ENCODE peak calls at places on chromosomes 16 and 17, in four cellular contexts. J is GM12864, T is GM12865, P is osteoblast. C is an unnamed sample.

GRCh38 chr17:31581022-31581483 is 189.6 kb downstream of the RAB11FIP4 start:
- DNase-seq in J (no peak), T (no peak), P (peak), C (no peak)

GRCh38 chr16:25691519-25692091 is at the start of gene HS3ST4:
- DNase-seq in J (no peak), T (no peak), P (no peak), C (no peak)

GRCh38 chr17:57671546-57672204 is 73.4 kb downstream of the CCDC182 start:
- DNase-seq in J (peak), T (peak), P (peak), C (no peak)

GRCh38 chr16:11440657-11441012 is 95.4 kb downstream of the RMI2 start:
- DNase-seq in J (no peak), T (no peak), P (peak), C (no peak)

GRCh38 chr16:49562228-49562627 is 188.6 kb downstream of the C16orf78 start:
- DNase-seq in J (no peak), T (no peak), P (no peak), C (no peak)

GRCh38 chr17:68835061-68835460 is 120.1 kb downstream of the ABCA8 start:
- DNase-seq in J (no peak), T (no peak), P (no peak), C (no peak)

GRCh38 chr17:11506635-11507034 is 91.6 kb upstream of the DNAH9 start:
- DNase-seq in J (no peak), T (peak), P (no peak), C (no peak)

GRCh38 chr17:44005865-44006580 is 1.6 kb downstream of the NAGS start:
- DNase-seq in J (no peak), T (no peak), P (peak), C (no peak)

GRCh38 chr17:45645330-45645729 is 138.8 kb upstream of the CRHR1 start:
- DNase-seq in J (no peak), T (no peak), P (peak), C (no peak)

GRCh38 chr17:18069101-18069500 is 18.6 kb upstream of the DRG2 start:
- DNase-seq in J (no peak), T (no peak), P (no peak), C (no peak)

GRCh38 chr17:9971991-9972390 is 66.9 kb upstream of the RCVRN start:
- DNase-seq in J (no peak), T (no peak), P (no peak), C (peak)

GRCh38 chr16:16009396-16009795 is 60.0 kb downstream of the ABCC1 start:
- DNase-seq in J (no peak), T (no peak), P (peak), C (no peak)

GRCh38 chr16:78669994-78670393 is 570.5 kb downstream of the WWOX start:
- DNase-seq in J (no peak), T (no peak), P (no peak), C (no peak)

GRCh38 chr16:72990003-72990521 is 57.9 kb downstream of the ZFHX3 start:
- DNase-seq in J (no peak), T (no peak), P (peak), C (peak)

GRCh38 chr16:64362193-64362592 is 759.7 kb downstream of the CDH11 start:
- DNase-seq in J (no peak), T (no peak), P (no peak), C (no peak)

GRCh38 chr16:56262148-56262878 is 71.0 kb downstream of the GNAO1 start:
- DNase-seq in J (no peak), T (no peak), P (no peak), C (no peak)

GRCh38 chr16:73048292-73049050 is 543 bp upstream of the ZFHX3 start:
- DNase-seq in J (no peak), T (no peak), P (peak), C (no peak)

GRCh38 chr17:16339959-16340358 is 13.3 kb downstream of the CENPV start:
- DNase-seq in J (no peak), T (no peak), P (no peak), C (no peak)

GRCh38 chr16:68086336-68086821 is 1.2 kb downstream of the NFATC3 start:
- DNase-seq in J (no peak), T (no peak), P (peak), C (no peak)

GRCh38 chr16:56824335-56824734 is 40.7 kb upstream of the SLC12A3 start:
- DNase-seq in J (no peak), T (no peak), P (no peak), C (no peak)

GRCh38 chr17:11996722-11997146 is 541 bp downstream of the ZNF18 start:
- DNase-seq in J (peak), T (peak), P (peak), C (peak)

GRCh38 chr17:58710948-58711552 is 18.6 kb downstream of the RAD51C start:
- DNase-seq in J (peak), T (peak), P (peak), C (peak)

DNA sequence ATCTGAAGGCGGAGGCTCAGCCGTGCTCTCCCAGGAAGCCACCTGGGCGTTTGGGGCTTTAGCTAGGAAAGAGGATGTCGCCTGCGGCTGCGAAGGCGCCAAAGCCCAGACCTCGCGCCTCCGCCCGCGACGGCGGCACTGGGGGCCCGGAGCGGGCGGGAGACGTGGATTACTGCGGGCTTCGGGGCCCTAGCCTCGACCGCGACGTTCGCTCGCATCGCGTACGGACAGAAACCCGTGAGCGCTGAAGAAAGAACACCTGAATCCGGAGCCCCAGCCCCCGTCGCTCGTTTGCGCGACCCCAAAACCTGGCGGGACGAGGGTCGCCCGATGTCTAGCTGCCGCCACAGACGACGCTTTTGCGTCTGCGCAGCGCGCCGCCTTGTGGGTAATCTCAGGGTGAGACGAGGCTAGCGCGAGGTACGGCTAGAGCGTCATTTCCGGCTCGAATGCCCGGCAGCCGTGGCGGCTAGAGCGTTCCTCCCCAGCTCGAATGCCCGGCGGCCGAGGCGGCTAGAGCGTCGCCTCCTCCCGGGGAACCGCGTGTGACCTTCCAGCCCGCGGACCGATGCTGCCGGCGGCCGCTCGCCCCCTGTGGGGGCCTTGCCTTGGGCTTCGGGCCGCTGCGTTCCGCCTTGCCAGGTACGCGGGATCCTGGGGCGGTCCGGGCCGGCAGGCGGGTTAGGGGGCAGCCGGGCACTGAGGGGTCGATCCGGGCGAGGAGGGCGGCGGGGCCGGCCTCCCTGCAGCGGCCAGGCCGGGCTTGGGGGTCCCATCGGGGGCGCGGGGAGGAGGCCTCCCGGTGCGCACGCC is at the start of gene MRPL12:
- DNase-seq in J (peak), T (peak), P (peak), C (peak)
- TF ChIP-seq CTCF in J (no peak), T (no peak), P (no peak), C (no peak)

DNA sequence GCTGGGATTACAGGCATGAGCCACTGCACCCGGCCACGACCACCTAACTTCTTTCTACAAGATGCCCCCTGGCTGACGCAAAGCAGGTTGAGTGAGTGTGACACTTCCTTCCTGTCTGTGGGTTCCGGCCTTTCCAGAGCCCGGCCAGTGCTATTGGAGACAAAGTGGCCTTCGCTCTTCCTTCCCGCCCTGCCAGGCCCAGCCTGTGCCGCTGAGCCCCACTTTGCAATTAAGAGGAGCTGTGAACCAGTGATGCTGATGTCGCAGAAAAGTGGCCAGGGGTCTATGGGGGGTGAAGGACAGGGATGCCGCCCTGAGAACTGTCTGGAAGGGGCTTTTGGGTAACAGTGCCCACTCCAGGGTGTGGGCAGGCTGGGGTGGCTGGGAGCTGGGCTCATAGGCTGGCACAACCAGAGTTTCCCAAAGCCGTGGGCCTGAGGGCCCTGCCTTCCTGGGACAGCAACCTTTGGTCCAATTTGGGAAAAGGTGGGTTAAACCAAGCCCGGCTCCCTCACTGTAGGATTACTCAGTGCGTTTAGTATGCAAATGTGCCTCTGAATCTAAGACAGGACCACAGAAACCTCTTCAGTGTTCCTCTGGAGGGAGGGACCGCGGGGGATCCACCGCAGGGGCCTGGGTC is 174.9 kb downstream of the SEC14L1 start:
- DNase-seq in J (no peak), T (no peak), P (peak), C (no peak)
- H3K4me3 ChIP-seq in J (no peak), T (no peak), P (no peak), C (no peak)

DNA sequence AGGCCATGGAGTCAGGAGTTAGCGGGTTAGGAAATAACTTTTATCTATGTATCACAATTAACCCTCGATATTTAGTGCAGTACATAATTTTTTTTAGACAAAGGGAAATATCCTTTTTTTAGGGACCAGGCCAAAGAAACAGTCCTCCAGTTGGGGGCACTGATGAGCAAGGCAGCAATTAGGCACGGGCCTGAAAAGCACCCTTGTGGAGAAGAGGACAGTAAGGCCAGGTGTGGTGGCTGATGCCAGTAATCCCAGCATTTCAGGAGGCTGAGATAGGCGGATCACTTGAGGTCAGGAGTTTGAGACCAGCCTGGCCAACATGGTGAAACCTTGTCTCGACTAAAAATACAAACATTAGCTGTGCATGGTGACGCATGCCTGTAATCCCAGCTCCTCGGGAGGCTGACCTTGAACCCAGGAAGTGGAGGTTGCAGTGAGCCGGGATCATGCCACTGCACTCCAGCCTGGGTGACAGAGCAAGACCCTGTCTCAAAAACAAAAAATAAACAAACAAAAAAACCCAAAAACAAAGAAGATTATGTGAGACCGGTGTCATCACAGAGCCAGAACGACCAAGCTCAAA is 158.3 kb upstream of the NOL11 start:
- DNase-seq in J (no peak), T (peak), P (no peak), C (no peak)
- TF ChIP-seq CTCF in J (peak), T (peak), P (peak), C (no peak)

GRCh38 chr17:7561028-7561575 is 617 bp upstream of the SENP3 start:
- DNase-seq in J (no peak), T (peak), P (peak), C (no peak)

GRCh38 chr17:7558544-7559306 is at the start of gene TNFSF13:
- DNase-seq in J (no peak), T (no peak), P (no peak), C (no peak)

GRCh38 chr17:7561589-7562207 is at the start of gene SENP3:
- DNase-seq in J (no peak), T (peak), P (peak), C (no peak)

GRCh38 chr17:7559307-7560171 is 989 bp downstream of the TNFSF13 start:
- DNase-seq in J (no peak), T (no peak), P (no peak), C (no peak)

GRCh38 chr17:7560172-7561027 is 1.3 kb upstream of the SENP3 start:
- DNase-seq in J (no peak), T (peak), P (peak), C (no peak)
- H3K4me3 ChIP-seq in J (no peak), T (peak), P (peak), C (peak)

GRCh38 chr16:3934491-3935185 is 54.1 kb upstream of the CREBBP start:
- DNase-seq in J (no peak), T (no peak), P (no peak), C (no peak)

GRCh38 chr16:3937066-3937875 is 56.8 kb upstream of the CREBBP start:
- DNase-seq in J (no peak), T (no peak), P (no peak), C (no peak)

GRCh38 chr16:3935921-3936320 is 55.4 kb upstream of the CREBBP start:
- DNase-seq in J (no peak), T (no peak), P (peak), C (no peak)

GRCh38 chr16:3938471-3938842 is 57.9 kb upstream of the CREBBP start:
- DNase-seq in J (no peak), T (no peak), P (no peak), C (no peak)

GRCh38 chr16:3938843-3939624 is 58.5 kb upstream of the CREBBP start:
- DNase-seq in J (no peak), T (peak), P (peak), C (no peak)
- TF ChIP-seq CTCF in J (peak), T (peak), P (peak), C (peak)

GRCh38 chr17:7577327-7578199 is 1.9 kb upstream of the CD68 start:
- DNase-seq in J (no peak), T (no peak), P (peak), C (no peak)

GRCh38 chr17:7575959-7576358 is 3.5 kb upstream of the CD68 start:
- DNase-seq in J (no peak), T (no peak), P (no peak), C (no peak)

GRCh38 chr17:7574176-7574953 is 5.1 kb upstream of the CD68 start:
- DNase-seq in J (no peak), T (no peak), P (no peak), C (no peak)

GRCh38 chr17:7575481-7575883 is 4.0 kb upstream of the CD68 start:
- DNase-seq in J (no peak), T (no peak), P (no peak), C (no peak)

GRCh38 chr17:7576432-7576937 is 3.0 kb upstream of the CD68 start:
- DNase-seq in J (no peak), T (no peak), P (peak), C (no peak)
- H3K4me3 ChIP-seq in J (no peak), T (no peak), P (no peak), C (peak)

DNA sequence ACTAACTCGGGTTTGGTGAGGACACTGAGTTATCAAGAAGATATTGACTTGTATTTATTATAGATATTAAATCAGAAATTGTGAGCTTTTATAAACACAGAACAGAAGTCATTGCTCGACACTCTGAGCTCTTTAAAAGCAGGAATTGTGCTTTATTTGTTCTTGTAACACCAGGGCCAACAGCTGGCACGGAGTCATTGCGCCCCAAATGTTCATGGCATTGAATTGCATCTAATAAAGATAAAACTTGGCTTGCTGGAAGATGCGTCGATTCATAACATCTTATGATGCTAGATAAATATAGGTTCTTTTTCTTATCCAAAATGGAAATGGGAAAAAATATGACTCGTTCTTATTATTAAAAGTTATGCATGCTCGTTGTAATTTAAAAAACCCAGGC is 11.8 kb upstream of the MLYCD start:
- DNase-seq in J (no peak), T (no peak), P (no peak), C (no peak)
- TF ChIP-seq CTCF in J (peak), T (no peak), P (peak), C (no peak)

GRCh38 chr17:74355065-74355464 is 6.6 kb downstream of the BTBD17 start:
- DNase-seq in J (no peak), T (no peak), P (no peak), C (no peak)

GRCh38 chr17:74358696-74359095 is 3.0 kb downstream of the BTBD17 start:
- DNase-seq in J (no peak), T (no peak), P (no peak), C (no peak)

GRCh38 chr17:74357466-74357809 is 4.2 kb downstream of the BTBD17 start:
- DNase-seq in J (no peak), T (no peak), P (no peak), C (no peak)

GRCh38 chr17:74354561-74354960 is 7.1 kb downstream of the BTBD17 start:
- DNase-seq in J (no peak), T (no peak), P (peak), C (no peak)

GRCh38 chr17:74356640-74357465 is 4.8 kb downstream of the BTBD17 start:
- DNase-seq in J (no peak), T (no peak), P (no peak), C (no peak)
- H3K4me3 ChIP-seq in J (no peak), T (no peak), P (no peak), C (no peak)

GRCh38 chr17:49494937-49495841 is at the start of gene NGFR:
- DNase-seq in J (no peak), T (peak), P (peak), C (no peak)
- TF ChIP-seq CTCF in J (no peak), T (peak), P (no peak), C (no peak)